ENCODE peak calls at places on chromosomes 6 and 20, in four cellular contexts. One of them, this sample, is unnamed.

GRCh38 chr6:111818539-111819226 is 54.6 kb downstream of the FYN start:
- DNase-seq in fibroblast of lung: peak; percentile 34
- DNase-seq in lower lobe of right lung: no peak
- DNase-seq in breast epithelium: no peak
- DNase-seq in this sample: no peak

GRCh38 chr20:6744171-6744570 is 23.3 kb upstream of the BMP2 start:
- DNase-seq in breast epithelium: no peak
- DNase-seq in fibroblast of lung: no peak
- DNase-seq in lower lobe of right lung: no peak
- DNase-seq in this sample: no peak

GRCh38 chr6:163308629-163309276 is 105.8 kb upstream of the QKI start:
- DNase-seq in breast epithelium: no peak
- DNase-seq in fibroblast of lung: no peak
- DNase-seq in lower lobe of right lung: no peak
- DNase-seq in this sample: no peak

GRCh38 chr20:37354210-37355195 is 8.6 kb downstream of the SRC start:
- DNase-seq in breast epithelium: no peak
- DNase-seq in lower lobe of right lung: no peak
- DNase-seq in fibroblast of lung: no peak
- DNase-seq in this sample: no peak

GRCh38 chr6:121515615-121516265 is 80.3 kb downstream of the GJA1 start:
- DNase-seq in lower lobe of right lung: no peak
- DNase-seq in breast epithelium: no peak
- DNase-seq in fibroblast of lung: peak; percentile 95
- DNase-seq in this sample: peak; percentile 94

GRCh38 chr20:409697-410559 is 1.8 kb downstream of the RBCK1 start:
- DNase-seq in breast epithelium: no peak
- DNase-seq in lower lobe of right lung: no peak
- DNase-seq in fibroblast of lung: no peak
- DNase-seq in this sample: no peak

GRCh38 chr6:92181347-92181746 is 1238.0 kb downstream of the EPHA7 start:
- DNase-seq in breast epithelium: no peak
- DNase-seq in lower lobe of right lung: no peak
- DNase-seq in fibroblast of lung: no peak
- DNase-seq in this sample: no peak

GRCh38 chr6:971981-972640 is 279.2 kb upstream of the EXOC2 start:
- DNase-seq in lower lobe of right lung: no peak
- DNase-seq in breast epithelium: no peak
- DNase-seq in fibroblast of lung: no peak
- DNase-seq in this sample: no peak

GRCh38 chr20:63626424-63627128 is at the start of gene GMEB2:
- DNase-seq in fibroblast of lung: no peak
- DNase-seq in lower lobe of right lung: peak; percentile 83
- DNase-seq in breast epithelium: peak; percentile 55
- DNase-seq in this sample: peak; percentile 83

GRCh38 chr6:149842331-149842730 is 21.8 kb downstream of the LRP11 start:
- DNase-seq in fibroblast of lung: no peak
- DNase-seq in lower lobe of right lung: no peak
- DNase-seq in breast epithelium: no peak
- DNase-seq in this sample: no peak

GRCh38 chr6:71489736-71490135 is 201.1 kb downstream of the OGFRL1 start:
- DNase-seq in lower lobe of right lung: no peak
- DNase-seq in breast epithelium: no peak
- DNase-seq in fibroblast of lung: peak; percentile 94
- DNase-seq in this sample: peak; percentile 93

GRCh38 chr6:131813991-131814390 is 6.2 kb downstream of the ENPP1 start:
- DNase-seq in breast epithelium: no peak
- DNase-seq in lower lobe of right lung: no peak
- DNase-seq in fibroblast of lung: peak; percentile 74
- DNase-seq in this sample: no peak

GRCh38 chr6:119541132-119541905 is 191.8 kb upstream of the MAN1A1 start:
- DNase-seq in fibroblast of lung: peak; percentile 99
- DNase-seq in lower lobe of right lung: no peak
- DNase-seq in breast epithelium: no peak
- DNase-seq in this sample: peak; percentile 99

GRCh38 chr6:39934060-39934757 is at the start of gene MOCS1:
- DNase-seq in breast epithelium: peak; percentile 54
- DNase-seq in fibroblast of lung: peak; percentile 61
- DNase-seq in lower lobe of right lung: peak; percentile 87
- DNase-seq in this sample: peak; percentile 70

GRCh38 chr6:90040931-90041330 is 146.7 kb downstream of the GJA10 start:
- DNase-seq in lower lobe of right lung: no peak
- DNase-seq in fibroblast of lung: no peak
- DNase-seq in breast epithelium: no peak
- DNase-seq in this sample: no peak

GRCh38 chr20:61220131-61220530 is 31.9 kb upstream of the CDH4 start:
- DNase-seq in lower lobe of right lung: no peak
- DNase-seq in breast epithelium: no peak
- DNase-seq in fibroblast of lung: no peak
- DNase-seq in this sample: no peak

GRCh38 chr20:1423206-1423605 is 30.4 kb upstream of the FKBP1A start:
- DNase-seq in breast epithelium: no peak
- DNase-seq in fibroblast of lung: no peak
- DNase-seq in lower lobe of right lung: no peak
- DNase-seq in this sample: no peak

GRCh38 chr6:128560966-128561365 is 40.6 kb upstream of the PTPRK start:
- DNase-seq in breast epithelium: no peak
- DNase-seq in lower lobe of right lung: no peak
- DNase-seq in fibroblast of lung: peak; percentile 13
- DNase-seq in this sample: no peak

GRCh38 chr6:45921703-45922270 is 93.9 kb downstream of the CLIC5 start:
- DNase-seq in breast epithelium: no peak
- DNase-seq in lower lobe of right lung: no peak
- DNase-seq in fibroblast of lung: no peak
- DNase-seq in this sample: peak; percentile 17
- TF ChIP-seq CTCF in breast epithelium: no peak
- TF ChIP-seq CTCF in lower lobe of right lung: no peak
- TF ChIP-seq CTCF in fibroblast of lung: no peak
- TF ChIP-seq CTCF in this sample: no peak

DNA sequence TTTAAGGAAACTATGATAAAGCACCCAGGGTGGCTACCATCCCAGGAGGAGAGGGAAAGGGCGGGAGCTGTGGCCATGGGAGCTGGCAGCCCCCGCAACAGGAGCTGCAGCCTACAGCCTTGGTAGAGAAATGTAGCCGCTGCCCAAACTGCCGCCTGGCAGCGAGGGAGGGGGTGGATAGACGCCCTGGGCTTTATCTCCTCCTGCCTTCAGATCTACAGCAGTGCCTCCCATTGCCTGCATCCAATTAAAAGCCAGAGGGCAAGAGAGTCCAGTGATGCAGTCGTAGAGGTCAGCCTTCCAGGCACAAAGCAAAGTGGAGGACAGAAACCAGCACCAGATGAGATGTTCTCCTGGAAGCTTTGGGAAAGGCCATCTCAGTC is 35.0 kb upstream of the ZFAND3 start:
- DNase-seq in lower lobe of right lung: no peak
- DNase-seq in fibroblast of lung: no peak
- DNase-seq in breast epithelium: no peak
- DNase-seq in this sample: no peak
- H3K4me3 ChIP-seq in lower lobe of right lung: peak overlapping the region; percentile 51
- H3K4me3 ChIP-seq in fibroblast of lung: no peak overlapping the region
- H3K4me3 ChIP-seq in breast epithelium: peak overlapping the region; percentile 56
- H3K4me3 ChIP-seq in this sample: no peak overlapping the region

GRCh38 chr20:58649288-58650180 is 1.5 kb upstream of the STX16 start:
- DNase-seq in lower lobe of right lung: peak; percentile 61
- DNase-seq in fibroblast of lung: no peak
- DNase-seq in breast epithelium: no peak
- DNase-seq in this sample: no peak

GRCh38 chr20:58651548-58651822 is 402 bp downstream of the STX16 start:
- DNase-seq in lower lobe of right lung: no peak
- DNase-seq in breast epithelium: no peak
- DNase-seq in fibroblast of lung: no peak
- DNase-seq in this sample: no peak

GRCh38 chr20:58650776-58651547 is at the start of gene STX16:
- DNase-seq in fibroblast of lung: peak; percentile 93
- DNase-seq in breast epithelium: peak; percentile 78
- DNase-seq in lower lobe of right lung: peak; percentile 93
- DNase-seq in this sample: peak; percentile 96

GRCh38 chr20:58651823-58652605 is 931 bp downstream of the STX16 start:
- DNase-seq in breast epithelium: peak; percentile 17
- DNase-seq in fibroblast of lung: peak; percentile 85
- DNase-seq in lower lobe of right lung: peak; percentile 79
- DNase-seq in this sample: peak; percentile 83

GRCh38 chr20:58650181-58650775 is 805 bp upstream of the STX16 start:
- DNase-seq in fibroblast of lung: peak; percentile 24
- DNase-seq in lower lobe of right lung: peak; percentile 64
- DNase-seq in breast epithelium: no peak
- DNase-seq in this sample: no peak
- TF ChIP-seq CTCF in fibroblast of lung: no peak
- TF ChIP-seq CTCF in lower lobe of right lung: no peak
- TF ChIP-seq CTCF in breast epithelium: no peak
- TF ChIP-seq CTCF in this sample: no peak

GRCh38 chr6:37538107-37538506 is 38.4 kb upstream of the CCDC167 start:
- DNase-seq in fibroblast of lung: no peak
- DNase-seq in breast epithelium: no peak
- DNase-seq in lower lobe of right lung: no peak
- DNase-seq in this sample: no peak

GRCh38 chr6:37532122-37532521 is 32.4 kb upstream of the CCDC167 start:
- DNase-seq in breast epithelium: no peak
- DNase-seq in fibroblast of lung: no peak
- DNase-seq in lower lobe of right lung: no peak
- DNase-seq in this sample: no peak

GRCh38 chr6:37539706-37540352 is 40.1 kb upstream of the CCDC167 start:
- DNase-seq in breast epithelium: no peak
- DNase-seq in fibroblast of lung: no peak
- DNase-seq in lower lobe of right lung: no peak
- DNase-seq in this sample: no peak

GRCh38 chr6:37536462-37537225 is 37.0 kb upstream of the CCDC167 start:
- DNase-seq in fibroblast of lung: no peak
- DNase-seq in lower lobe of right lung: no peak
- DNase-seq in breast epithelium: no peak
- DNase-seq in this sample: no peak

GRCh38 chr6:37535701-37536461 is 36.2 kb upstream of the CCDC167 start:
- DNase-seq in lower lobe of right lung: no peak
- DNase-seq in breast epithelium: no peak
- DNase-seq in fibroblast of lung: no peak
- DNase-seq in this sample: no peak
- H3K4me3 ChIP-seq in lower lobe of right lung: peak overlapping the region; percentile 38
- H3K4me3 ChIP-seq in breast epithelium: peak overlapping the region; percentile 27
- H3K4me3 ChIP-seq in fibroblast of lung: no peak overlapping the region
- H3K4me3 ChIP-seq in this sample: peak overlapping the region; percentile 2

GRCh38 chr6:133673056-133673455 is 215.9 kb upstream of the TCF21 start:
- DNase-seq in fibroblast of lung: no peak
- DNase-seq in lower lobe of right lung: no peak
- DNase-seq in breast epithelium: no peak
- DNase-seq in this sample: no peak
- TF ChIP-seq CTCF in fibroblast of lung: no peak
- TF ChIP-seq CTCF in lower lobe of right lung: no peak
- TF ChIP-seq CTCF in breast epithelium: no peak
- TF ChIP-seq CTCF in this sample: no peak

GRCh38 chr6:18837013-18837412 is 449.9 kb downstream of the RNF144B start:
- DNase-seq in fibroblast of lung: no peak
- DNase-seq in breast epithelium: no peak
- DNase-seq in lower lobe of right lung: no peak
- DNase-seq in this sample: no peak

GRCh38 chr6:18835976-18836375 is 448.8 kb downstream of the RNF144B start:
- DNase-seq in breast epithelium: no peak
- DNase-seq in lower lobe of right lung: no peak
- DNase-seq in fibroblast of lung: no peak
- DNase-seq in this sample: no peak
- H3K4me3 ChIP-seq in breast epithelium: no peak overlapping the region
- H3K4me3 ChIP-seq in lower lobe of right lung: no peak overlapping the region
- H3K4me3 ChIP-seq in fibroblast of lung: no peak overlapping the region
- H3K4me3 ChIP-seq in this sample: no peak overlapping the region

GRCh38 chr6:5464096-5464885 is 203.0 kb downstream of the FARS2 start:
- DNase-seq in fibroblast of lung: peak; percentile 55
- DNase-seq in breast epithelium: no peak
- DNase-seq in lower lobe of right lung: no peak
- DNase-seq in this sample: no peak
- TF ChIP-seq CTCF in fibroblast of lung: no peak
- TF ChIP-seq CTCF in breast epithelium: no peak
- TF ChIP-seq CTCF in lower lobe of right lung: no peak
- TF ChIP-seq CTCF in this sample: no peak

GRCh38 chr6:110180228-110181008 is at the start of gene CDC40:
- DNase-seq in breast epithelium: peak; percentile 28
- DNase-seq in lower lobe of right lung: peak; percentile 69
- DNase-seq in fibroblast of lung: no peak
- DNase-seq in this sample: no peak

GRCh38 chr6:110181131-110182027 is 1.2 kb downstream of the CDC40 start:
- DNase-seq in fibroblast of lung: no peak
- DNase-seq in breast epithelium: no peak
- DNase-seq in lower lobe of right lung: no peak
- DNase-seq in this sample: peak; percentile 47

GRCh38 chr6:110185879-110186278 is 5.7 kb downstream of the CDC40 start:
- DNase-seq in lower lobe of right lung: no peak
- DNase-seq in breast epithelium: no peak
- DNase-seq in fibroblast of lung: no peak
- DNase-seq in this sample: no peak

GRCh38 chr6:110179406-110180227 is at the start of gene WASF1:
- DNase-seq in breast epithelium: peak; percentile 95
- DNase-seq in lower lobe of right lung: peak; percentile 95
- DNase-seq in fibroblast of lung: peak; percentile 98
- DNase-seq in this sample: peak; percentile 99

DNA sequence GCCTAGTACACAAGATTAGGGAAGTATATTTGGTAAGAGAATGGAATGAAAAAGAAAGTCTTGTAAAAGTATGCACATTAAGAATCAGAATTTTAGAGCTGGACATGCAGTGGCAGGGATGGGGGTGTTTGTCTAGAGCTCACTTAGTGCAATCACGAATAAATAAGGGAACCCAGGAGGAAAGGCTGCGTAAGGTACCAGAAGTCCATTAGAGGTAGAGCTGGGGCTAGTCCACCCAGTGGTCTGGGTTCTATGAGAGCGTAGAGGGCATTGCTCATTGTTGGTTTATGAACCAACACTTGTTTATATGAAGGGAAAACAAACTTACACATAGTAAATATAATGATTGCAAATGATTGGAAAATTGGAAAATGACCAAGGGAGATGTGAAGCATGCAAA is 3.1 kb downstream of the CDC40 start:
- DNase-seq in breast epithelium: no peak
- DNase-seq in fibroblast of lung: no peak
- DNase-seq in lower lobe of right lung: no peak
- DNase-seq in this sample: no peak
- H3K4me3 ChIP-seq in breast epithelium: no peak overlapping the region
- H3K4me3 ChIP-seq in fibroblast of lung: no peak overlapping the region
- H3K4me3 ChIP-seq in lower lobe of right lung: no peak overlapping the region
- H3K4me3 ChIP-seq in this sample: no peak overlapping the region

GRCh38 chr20:51542033-51542893 is at the start of gene NFATC2:
- DNase-seq in lower lobe of right lung: peak; percentile 74
- DNase-seq in fibroblast of lung: no peak
- DNase-seq in breast epithelium: no peak
- DNase-seq in this sample: no peak
- TF ChIP-seq CTCF in lower lobe of right lung: peak; percentile 32
- TF ChIP-seq CTCF in fibroblast of lung: no peak
- TF ChIP-seq CTCF in breast epithelium: no peak
- TF ChIP-seq CTCF in this sample: no peak

This sample was measured in cardiac fibroblast.